ENCODE peak calls at places on chromosome 20, in five cellular contexts. S is CD8-positive, alpha-beta T cell; F is neural progenitor cell; I is transverse colon; G is body of pancreas. O is an unnamed sample.

GRCh38 chr20:25058051-25058796 is at the start of gene ACSS1:
- DNase-seq in S (peak; percentile 83), G (peak; percentile 60), F (peak; percentile 41), I (peak; percentile 78), O (peak; percentile 77)

GRCh38 chr20:37816003-37816402 is 86.9 kb upstream of the VSTM2L start:
- DNase-seq in G (no peak), F (no peak), S (no peak), I (no peak), O (no peak)

GRCh38 chr20:1874534-1875168 is 20.6 kb upstream of the SIRPA start:
- DNase-seq in G (no peak), I (no peak), S (no peak), F (no peak), O (no peak)

GRCh38 chr20:54140927-54141566 is 32.7 kb downstream of the CYP24A1 start:
- DNase-seq in S (no peak), F (no peak), G (no peak), I (no peak), O (no peak)

GRCh38 chr20:51335329-51335841 is 207.1 kb downstream of the NFATC2 start:
- DNase-seq in G (no peak), F (no peak), I (no peak), S (no peak), O (peak; percentile 74)

GRCh38 chr20:7841967-7842301 is 98.3 kb downstream of the HAO1 start:
- DNase-seq in G (no peak), S (no peak), I (no peak), F (peak; percentile 5), O (peak; percentile 53)

GRCh38 chr20:14992961-14993360 is 655.5 kb upstream of the FLRT3 start:
- DNase-seq in G (no peak), S (no peak), F (no peak), I (no peak), O (no peak)

GRCh38 chr20:57657537-57658446 is 37.6 kb upstream of the ZBP1 start:
- DNase-seq in I (peak; percentile 72), G (peak; percentile 15), F (no peak), S (peak; percentile 80), O (peak; percentile 38)

GRCh38 chr20:50467618-50468373 is 42.4 kb upstream of the PTPN1 start:
- DNase-seq in I (no peak), F (peak; percentile 31), G (peak; percentile 38), S (peak; percentile 36), O (peak; percentile 82)

GRCh38 chr20:45592574-45593189 is 13.6 kb upstream of the WFDC8 start:
- DNase-seq in I (no peak), G (no peak), S (no peak), F (peak; percentile 67), O (peak; percentile 51)

GRCh38 chr20:33810885-33811762 is at the start of gene CHMP4B:
- DNase-seq in G (peak; percentile 99), S (peak; percentile 99), F (peak; percentile 100), I (peak; percentile 99), O (peak; percentile 99)

GRCh38 chr20:17721802-17722486 is 22.2 kb downstream of the BANF2 start:
- DNase-seq in I (peak; percentile 30), G (peak; percentile 71), F (no peak), S (no peak), O (peak; percentile 61)

GRCh38 chr20:12644481-12644880 is 364.3 kb upstream of the SPTLC3 start:
- DNase-seq in I (no peak), G (no peak), S (no peak), F (no peak), O (no peak)

GRCh38 chr20:47297746-47298145 is 58.8 kb downstream of the ZMYND8 start:
- DNase-seq in G (no peak), I (no peak), S (no peak), F (no peak), O (no peak)

GRCh38 chr20:59004763-59005522 is 2.1 kb downstream of the CTSZ start:
- DNase-seq in G (no peak), F (no peak), S (peak; percentile 61), I (peak; percentile 86), O (peak; percentile 29)

GRCh38 chr20:13856356-13856755 is 71.5 kb downstream of the NDUFAF5 start:
- DNase-seq in F (peak; percentile 48), I (no peak), G (no peak), S (no peak), O (no peak)

GRCh38 chr20:3166338-3166912 is 6.8 kb upstream of the FASTKD5 start:
- DNase-seq in S (no peak), G (peak; percentile 12), I (no peak), F (no peak), O (no peak)

GRCh38 chr20:19121463-19121862 is 91.0 kb upstream of the SLC24A3 start:
- DNase-seq in F (no peak), I (peak; percentile 45), G (no peak), S (no peak), O (no peak)

GRCh38 chr20:20079102-20079784 is 26.9 kb downstream of the CFAP61 start:
- DNase-seq in S (no peak), I (peak; percentile 16), F (no peak), G (no peak), O (no peak)

GRCh38 chr20:6976535-6976934 is 209.0 kb downstream of the BMP2 start:
- DNase-seq in S (no peak), G (no peak), I (no peak), F (no peak), O (no peak)

GRCh38 chr20:11174861-11175260 is 501.1 kb upstream of the JAG1 start:
- DNase-seq in F (no peak), G (no peak), I (no peak), S (no peak), O (no peak)

GRCh38 chr20:10800288-10800687 is 126.5 kb upstream of the JAG1 start:
- DNase-seq in F (no peak), S (no peak), G (no peak), I (no peak), O (no peak)

GRCh38 chr20:36836591-36837329 is 39.2 kb upstream of the TLDC2 start:
- DNase-seq in G (peak; percentile 52), F (peak; percentile 81), I (peak; percentile 83), S (peak; percentile 54), O (peak; percentile 95)

GRCh38 chr20:20437314-20437713 is 69.4 kb downstream of the INSM1 start:
- DNase-seq in G (no peak), I (no peak), F (no peak), S (no peak), O (no peak)

GRCh38 chr20:50304883-50305635 is 114.4 kb downstream of the CEBPB start:
- DNase-seq in F (no peak), G (peak; percentile 53), S (no peak), I (peak; percentile 82), O (peak; percentile 39)

GRCh38 chr20:36098364-36098763 is 56.2 kb upstream of the EPB41L1 start:
- DNase-seq in G (no peak), F (no peak), I (peak; percentile 67), S (no peak), O (no peak)

GRCh38 chr20:18524646-18525045 is 16.9 kb downstream of the SEC23B start:
- DNase-seq in F (no peak), I (no peak), S (no peak), G (no peak), O (no peak)

GRCh38 chr20:44070139-44070900 is 116.7 kb downstream of the JPH2 start:
- DNase-seq in S (peak; percentile 84), G (no peak), F (no peak), I (no peak), O (peak; percentile 42)
- H3K4me3 ChIP-seq in S (peak overlapping the region; percentile 54), G (no peak overlapping the region), F (no peak overlapping the region), I (no peak overlapping the region), O (no peak overlapping the region)

GRCh38 chr20:22383156-22383555 is 201.2 kb downstream of the FOXA2 start:
- DNase-seq in G (no peak), S (no peak), F (no peak), I (no peak), O (no peak)

GRCh38 chr20:22386300-22386623 is 198.1 kb downstream of the FOXA2 start:
- DNase-seq in G (no peak), S (no peak), I (no peak), F (no peak), O (no peak)

GRCh38 chr20:22384978-22385377 is 199.4 kb downstream of the FOXA2 start:
- DNase-seq in F (no peak), G (no peak), S (no peak), I (no peak), O (no peak)

GRCh38 chr20:22387452-22387851 is 196.9 kb downstream of the FOXA2 start:
- DNase-seq in S (no peak), I (no peak), G (no peak), F (no peak), O (no peak)

GRCh38 chr20:22385602-22386299 is 198.6 kb downstream of the FOXA2 start:
- DNase-seq in F (peak; percentile 45), G (peak; percentile 27), S (no peak), I (no peak), O (no peak)
- TF ChIP-seq CTCF in F (peak; percentile 54), G (peak; percentile 69), S (no peak), I (peak; percentile 19), O (peak; percentile 68)

GRCh38 chr20:55792049-55792448 is 213.3 kb downstream of the CBLN4 start:
- DNase-seq in I (no peak), F (no peak), S (no peak), G (no peak), O (no peak)

GRCh38 chr20:55790178-55790577 is 215.1 kb downstream of the CBLN4 start:
- DNase-seq in I (no peak), G (no peak), S (no peak), F (no peak), O (no peak)

DNA sequence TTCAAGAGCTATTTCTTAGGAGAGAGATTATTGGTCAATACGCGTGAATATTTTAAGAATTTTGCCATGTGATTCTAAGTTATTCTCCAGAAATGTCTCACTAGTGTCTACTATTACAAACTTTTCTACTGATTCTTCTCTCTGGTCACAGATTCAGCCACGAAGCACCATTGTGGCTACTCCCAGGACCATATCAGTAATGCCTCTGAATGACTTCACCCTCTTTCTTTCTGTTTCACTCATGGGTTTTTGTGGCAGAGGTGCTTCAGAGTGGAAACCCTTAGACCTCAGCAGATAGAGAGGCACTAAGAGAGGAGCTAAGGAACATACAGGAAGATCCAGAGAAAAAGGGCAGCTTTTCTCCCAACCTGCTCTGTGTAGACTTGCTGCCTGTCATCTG is 211.3 kb downstream of the CBLN4 start:
- DNase-seq in S (no peak), I (no peak), F (no peak), G (no peak), O (no peak)
- H3K9me3 ChIP-seq in S (no peaks in the 10 kb centered on the region), I (no peaks in the 10 kb centered on the region), F (peaks cover 13% of the 10 kb centered on the region), G (no peaks in the 10 kb centered on the region), O (peaks cover 80% of the 10 kb centered on the region)

GRCh38 chr20:4944918-4945317 is 56.4 kb downstream of the SLC23A2 start:
- DNase-seq in F (no peak), I (no peak), S (no peak), G (no peak), O (no peak)

GRCh38 chr20:4944518-4944917 is 56.8 kb downstream of the SLC23A2 start:
- DNase-seq in G (no peak), F (no peak), S (no peak), I (no peak), O (no peak)

GRCh38 chr20:4937422-4938319 is 63.6 kb downstream of the SLC23A2 start:
- DNase-seq in S (no peak), G (no peak), F (no peak), I (no peak), O (no peak)

GRCh38 chr20:4946585-4947378 is 54.5 kb downstream of the SLC23A2 start:
- DNase-seq in I (no peak), F (no peak), G (no peak), S (no peak), O (no peak)

GRCh38 chr20:4942336-4942735 is 59.0 kb downstream of the SLC23A2 start:
- DNase-seq in F (no peak), G (no peak), S (no peak), I (no peak), O (no peak)
- H3K4me3 ChIP-seq in F (no peak overlapping the region), G (no peak overlapping the region), S (no peak overlapping the region), I (no peak overlapping the region), O (no peak overlapping the region)

O was measured in endodermal cell.